ENCODE peak calls at places on chromosomes 2 and 18, in eight cellular contexts. N is endothelial cell, Y is mucosa of descending colon, J is nephron progenitor cell, W is lower lobe of right lung, F is fibroblast of mammary gland, H is epithelial cell of esophagus, A is heart left ventricle. O is an unnamed sample.

GRCh38 chr2:45237128-45237527 is 227.9 kb upstream of the SIX2 start:
- DNase-seq in N (no peak), Y (no peak), J (no peak), W (no peak), F (no peak), H (no peak), A (no peak), O (no peak)

GRCh38 chr2:143792602-143793001 is 663.4 kb downstream of the ARHGAP15 start:
- DNase-seq in N (no peak), Y (no peak), J (no peak), W (no peak), F (no peak), H (no peak), A (no peak), O (no peak)

GRCh38 chr2:235116885-235117492 is 165.2 kb downstream of the SH3BP4 start:
- DNase-seq in N (no peak), Y (no peak), J (no peak), W (no peak), F (peak; percentile 53), H (peak; percentile 39), A (no peak), O (no peak)

GRCh38 chr2:231642631-231643493 is 50.2 kb downstream of the TEX44 start:
- DNase-seq in N (peak; percentile 30), Y (peak; percentile 90), J (no peak), W (peak; percentile 83), F (peak; percentile 96), H (peak; percentile 99), A (peak; percentile 89), O (no peak)

GRCh38 chr2:36553690-36554089 is 44.3 kb downstream of the FEZ2 start:
- DNase-seq in N (no peak), Y (no peak), J (no peak), W (no peak), F (no peak), H (no peak), A (no peak), O (no peak)

GRCh38 chr2:12895017-12895416 is 178.3 kb downstream of the TRIB2 start:
- DNase-seq in N (no peak), Y (no peak), J (no peak), W (no peak), F (no peak), H (no peak), A (no peak), O (no peak)

GRCh38 chr18:28766027-28766426 is 589.1 kb upstream of the CDH2 start:
- DNase-seq in N (no peak), Y (no peak), J (no peak), W (no peak), F (peak; percentile 33), H (no peak), A (no peak), O (no peak)

GRCh38 chr2:72894466-72894865 is 7.3 kb downstream of the SPR start:
- DNase-seq in N (no peak), Y (no peak), J (no peak), W (no peak), F (no peak), H (peak; percentile 82), A (no peak), O (no peak)

GRCh38 chr2:175877845-175878563 is 124.1 kb downstream of the LNPK start:
- DNase-seq in N (no peak), Y (no peak), J (no peak), W (no peak), F (peak; percentile 82), H (peak; percentile 20), A (no peak), O (no peak)

GRCh38 chr2:216029416-216030129 is 16.2 kb upstream of the MREG start:
- DNase-seq in N (no peak), Y (no peak), J (no peak), W (no peak), F (peak; percentile 55), H (no peak), A (no peak), O (no peak)

GRCh38 chr2:8004250-8004681 is 677.6 kb upstream of the ID2 start:
- DNase-seq in N (no peak), Y (no peak), J (no peak), W (no peak), F (peak; percentile 93), H (peak; percentile 79), A (no peak), O (no peak)

GRCh38 chr18:2002178-2002577 is 569.1 kb downstream of the METTL4 start:
- DNase-seq in N (peak; percentile 9), Y (no peak), J (no peak), W (no peak), F (no peak), H (no peak), A (no peak), O (no peak)

GRCh38 chr2:241111443-241111810 is 9.3 kb upstream of the MTERF4 start:
- DNase-seq in N (no peak), Y (no peak), J (no peak), W (no peak), F (no peak), H (no peak), A (no peak), O (no peak)

GRCh38 chr2:208698114-208698513 is 291.5 kb downstream of the PTH2R start:
- DNase-seq in N (no peak), Y (no peak), J (no peak), W (no peak), F (no peak), H (no peak), A (no peak), O (no peak)

GRCh38 chr2:238256594-238257104 is 16.8 kb upstream of the HES6 start:
- DNase-seq in N (peak; percentile 92), Y (peak; percentile 89), J (peak; percentile 85), W (peak; percentile 92), F (peak; percentile 73), H (peak; percentile 93), A (peak; percentile 78), O (peak; percentile 64)

GRCh38 chr2:222745836-222746559 is 74.5 kb downstream of the MOGAT1 start:
- DNase-seq in N (no peak), Y (no peak), J (no peak), W (no peak), F (no peak), H (no peak), A (no peak), O (no peak)

GRCh38 chr18:55206941-55207340 is 247.7 kb upstream of the CCDC68 start:
- DNase-seq in N (no peak), Y (no peak), J (no peak), W (no peak), F (peak; percentile 63), H (peak; percentile 9), A (no peak), O (no peak)

GRCh38 chr2:109378682-109379081 is 235.1 kb downstream of the SEPTIN10 start:
- DNase-seq in N (no peak), Y (no peak), J (no peak), W (no peak), F (no peak), H (no peak), A (no peak), O (no peak)

GRCh38 chr2:120434909-120435308 is 89.0 kb downstream of the INHBB start:
- DNase-seq in N (no peak), Y (no peak), J (no peak), W (no peak), F (no peak), H (no peak), A (no peak), O (peak; percentile 82)

GRCh38 chr2:43524180-43524965 is 71.5 kb downstream of the THADA start:
- DNase-seq in N (no peak), Y (no peak), J (no peak), W (no peak), F (peak; percentile 29), H (no peak), A (no peak), O (no peak)
- TF ChIP-seq CTCF in N (peak; percentile 70), Y (no peak), J (peak; percentile 38), W (peak; percentile 31), F (peak; percentile 42), H (peak; percentile 47), A (peak; percentile 27), O (peak; percentile 64)

GRCh38 chr18:48412339-48412929 is 3.3 kb upstream of the ZBTB7C start:
- DNase-seq in N (peak; percentile 44), Y (no peak), J (peak; percentile 44), W (no peak), F (no peak), H (peak; percentile 55), A (no peak), O (no peak)

GRCh38 chr18:48419268-48420022 is 10.3 kb upstream of the ZBTB7C start:
- DNase-seq in N (no peak), Y (no peak), J (no peak), W (no peak), F (no peak), H (peak; percentile 73), A (no peak), O (no peak)

GRCh38 chr18:48422947-48423378 is 13.8 kb upstream of the ZBTB7C start:
- DNase-seq in N (no peak), Y (no peak), J (peak; percentile 37), W (no peak), F (no peak), H (no peak), A (no peak), O (no peak)

GRCh38 chr18:48418409-48419267 is 9.5 kb upstream of the ZBTB7C start:
- DNase-seq in N (no peak), Y (no peak), J (no peak), W (no peak), F (no peak), H (no peak), A (no peak), O (no peak)

DNA sequence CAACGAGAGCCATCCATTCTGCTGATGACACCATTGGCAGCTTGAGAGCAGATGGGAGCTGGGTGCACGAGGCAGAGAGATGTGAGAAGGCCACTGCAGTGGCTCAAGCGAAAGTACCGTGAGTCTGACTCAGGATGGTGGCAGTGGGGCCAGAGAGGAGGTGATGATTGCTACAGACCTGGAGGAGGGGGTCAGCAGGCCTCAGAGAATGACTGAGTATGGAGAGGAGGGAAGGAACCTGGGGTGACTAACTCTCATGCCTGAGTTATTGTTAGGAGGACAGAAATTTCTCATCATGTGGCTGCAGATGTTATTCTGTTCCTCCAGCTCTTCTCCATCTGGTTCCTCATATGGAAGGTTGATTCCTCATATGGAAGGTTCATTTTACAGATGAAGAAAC is 8.8 kb upstream of the ZBTB7C start:
- DNase-seq in N (no peak), Y (no peak), J (no peak), W (no peak), F (no peak), H (no peak), A (no peak), O (no peak)
- TF ChIP-seq CTCF in N (no peak), Y (no peak), J (no peak), W (no peak), F (no peak), H (no peak), A (no peak), O (no peak)

GRCh38 chr2:159996792-159997546 is 65.4 kb downstream of the PLA2R1 start:
- DNase-seq in N (peak; percentile 6), Y (no peak), J (no peak), W (no peak), F (peak; percentile 15), H (peak; percentile 3), A (no peak), O (no peak)
- TF ChIP-seq CTCF in N (no peak), Y (no peak), J (no peak), W (no peak), F (peak; percentile 13), H (no peak), A (no peak), O (peak; percentile 67)

DNA sequence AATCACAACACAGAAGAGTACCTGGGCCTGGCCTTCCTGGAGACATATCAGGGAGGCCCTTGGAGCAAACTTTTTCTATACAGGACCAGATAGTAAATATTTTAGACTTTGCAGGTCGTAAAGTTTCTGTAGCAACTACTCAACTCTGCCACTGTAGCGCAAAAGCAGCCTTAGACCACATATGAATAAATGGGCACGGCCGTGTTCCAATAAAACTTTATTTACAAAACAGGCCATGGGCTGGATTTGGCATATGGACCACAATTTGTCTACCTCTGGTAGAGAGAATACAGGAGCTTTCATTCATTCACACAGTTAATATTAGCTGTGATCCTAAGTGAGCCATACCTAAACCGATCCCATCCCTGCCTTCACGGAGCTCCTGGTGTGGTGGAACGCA is 98.6 kb upstream of the CAB39 start:
- DNase-seq in N (no peak), Y (no peak), J (no peak), W (no peak), F (no peak), H (no peak), A (no peak), O (no peak)
- TF ChIP-seq CTCF in N (no peak), Y (no peak), J (no peak), W (no peak), F (no peak), H (no peak), A (no peak), O (no peak)